ENCODE peak calls at places on chromosomes 13 and 19, in four cellular contexts. N is activated naive CD4-positive, alpha-beta T cell; B is naive thymus-derived CD8-positive, alpha-beta T cell; J is Peyer's patch. D is an unnamed sample.

GRCh38 chr13:80716610-80717081 is 375.7 kb upstream of the SPRY2 start:
- DNase-seq in N (no peak), J (no peak), B (no peak), D (peak)

GRCh38 chr19:46296722-46297431 is at the start of gene HIF3A:
- DNase-seq in B (no peak), N (no peak), J (no peak), D (no peak)

GRCh38 chr19:10871711-10872550 is 578 bp downstream of the CARM1 start:
- DNase-seq in B (no peak), N (no peak), J (no peak), D (no peak)

GRCh38 chr19:43407416-43408005 is 7.2 kb upstream of the TEX101 start:
- DNase-seq in J (no peak), N (no peak), B (no peak), D (no peak)

GRCh38 chr19:52735734-52736133 is 890 bp upstream of the ZNF611 start:
- DNase-seq in B (no peak), N (no peak), J (no peak), D (peak)

GRCh38 chr13:39941236-39941635 is 285.8 kb downstream of the COG6 start:
- DNase-seq in B (no peak), N (no peak), J (no peak), D (no peak)

GRCh38 chr13:43959291-43959690 is 79.6 kb downstream of the LACC1 start:
- DNase-seq in J (no peak), B (no peak), N (no peak), D (no peak)

GRCh38 chr13:95201814-95202521 is 99.3 kb downstream of the ABCC4 start:
- DNase-seq in J (no peak), B (no peak), N (no peak), D (no peak)

GRCh38 chr19:41872384-41872774 is 4.7 kb upstream of the CD79A start:
- DNase-seq in J (no peak), N (no peak), B (no peak), D (peak)

GRCh38 chr19:29943615-29944014 is 1.6 kb downstream of the URI1 start:
- DNase-seq in B (no peak), N (no peak), J (no peak), D (no peak)

GRCh38 chr19:2719910-2720776 is 1.0 kb downstream of the DIRAS1 start:
- DNase-seq in J (no peak), B (no peak), N (no peak), D (no peak)

GRCh38 chr13:26985285-26985878 is 186.2 kb downstream of the USP12 start:
- DNase-seq in J (peak), N (peak), B (peak), D (peak)